ENCODE peak calls at places on chromosomes 6 and 20, in eight cellular contexts. One of them, this sample, is unnamed.

GRCh38 chr6:163720005-163720404 is 305.5 kb downstream of the QKI start:
- DNase-seq in A549: no peak
- DNase-seq in SJSA1: no peak
- DNase-seq in endothelial cell of umbilical vein: no peak
- DNase-seq in tibial artery: no peak
- DNase-seq in MM.1S: no peak
- DNase-seq in gastrocnemius medialis: no peak
- DNase-seq in neuronal stem cell: no peak
- DNase-seq in this sample: no peak

GRCh38 chr6:158610319-158610968 is 34.1 kb downstream of the DYNLT1 start:
- DNase-seq in MM.1S: no peak
- DNase-seq in A549: no peak
- DNase-seq in tibial artery: no peak
- DNase-seq in gastrocnemius medialis: no peak
- DNase-seq in SJSA1: peak; percentile 20
- DNase-seq in endothelial cell of umbilical vein: no peak
- DNase-seq in neuronal stem cell: no peak
- DNase-seq in this sample: no peak

GRCh38 chr6:157867155-157867559 is 44.1 kb downstream of the SNX9 start:
- DNase-seq in tibial artery: no peak
- DNase-seq in gastrocnemius medialis: no peak
- DNase-seq in endothelial cell of umbilical vein: peak; percentile 81
- DNase-seq in MM.1S: no peak
- DNase-seq in SJSA1: no peak
- DNase-seq in A549: no peak
- DNase-seq in neuronal stem cell: no peak
- DNase-seq in this sample: no peak

GRCh38 chr6:136526196-136526930 is 23.9 kb downstream of the MAP7 start:
- DNase-seq in tibial artery: peak; percentile 46
- DNase-seq in A549: peak; percentile 82
- DNase-seq in neuronal stem cell: peak; percentile 46
- DNase-seq in gastrocnemius medialis: no peak
- DNase-seq in MM.1S: no peak
- DNase-seq in endothelial cell of umbilical vein: peak; percentile 29
- DNase-seq in SJSA1: no peak
- DNase-seq in this sample: no peak

GRCh38 chr6:142474446-142475289 is 172.9 kb downstream of the ADGRG6 start:
- DNase-seq in endothelial cell of umbilical vein: peak; percentile 71
- DNase-seq in gastrocnemius medialis: no peak
- DNase-seq in A549: peak; percentile 65
- DNase-seq in SJSA1: peak; percentile 63
- DNase-seq in tibial artery: no peak
- DNase-seq in neuronal stem cell: peak; percentile 64
- DNase-seq in MM.1S: peak; percentile 14
- DNase-seq in this sample: peak; percentile 68

GRCh38 chr20:5822569-5822968 is 72.4 kb downstream of the SHLD1 start:
- DNase-seq in endothelial cell of umbilical vein: peak; percentile 45
- DNase-seq in SJSA1: no peak
- DNase-seq in gastrocnemius medialis: no peak
- DNase-seq in MM.1S: no peak
- DNase-seq in A549: no peak
- DNase-seq in tibial artery: no peak
- DNase-seq in neuronal stem cell: no peak
- DNase-seq in this sample: no peak

GRCh38 chr6:92887871-92888270 is 531.5 kb downstream of the EPHA7 start:
- DNase-seq in SJSA1: no peak
- DNase-seq in A549: no peak
- DNase-seq in gastrocnemius medialis: no peak
- DNase-seq in endothelial cell of umbilical vein: no peak
- DNase-seq in MM.1S: no peak
- DNase-seq in tibial artery: no peak
- DNase-seq in neuronal stem cell: no peak
- DNase-seq in this sample: no peak

GRCh38 chr6:150915868-150916267 is 50.4 kb downstream of the MTHFD1L start:
- DNase-seq in endothelial cell of umbilical vein: no peak
- DNase-seq in tibial artery: no peak
- DNase-seq in SJSA1: no peak
- DNase-seq in MM.1S: no peak
- DNase-seq in neuronal stem cell: no peak
- DNase-seq in gastrocnemius medialis: no peak
- DNase-seq in A549: no peak
- DNase-seq in this sample: no peak

GRCh38 chr6:125164696-125165095 is 11.1 kb downstream of the TPD52L1 start:
- DNase-seq in neuronal stem cell: no peak
- DNase-seq in SJSA1: no peak
- DNase-seq in tibial artery: no peak
- DNase-seq in A549: no peak
- DNase-seq in endothelial cell of umbilical vein: no peak
- DNase-seq in MM.1S: no peak
- DNase-seq in gastrocnemius medialis: no peak
- DNase-seq in this sample: no peak

GRCh38 chr6:110446405-110446804 is 30.0 kb downstream of the SLC22A16 start:
- DNase-seq in neuronal stem cell: no peak
- DNase-seq in endothelial cell of umbilical vein: no peak
- DNase-seq in A549: no peak
- DNase-seq in MM.1S: no peak
- DNase-seq in tibial artery: no peak
- DNase-seq in SJSA1: no peak
- DNase-seq in gastrocnemius medialis: no peak
- DNase-seq in this sample: no peak

GRCh38 chr6:52647199-52647598 is 23.7 kb upstream of the TMEM14A start:
- DNase-seq in tibial artery: no peak
- DNase-seq in MM.1S: no peak
- DNase-seq in gastrocnemius medialis: no peak
- DNase-seq in A549: no peak
- DNase-seq in neuronal stem cell: no peak
- DNase-seq in endothelial cell of umbilical vein: no peak
- DNase-seq in SJSA1: no peak
- DNase-seq in this sample: no peak

GRCh38 chr20:49281059-49281912 is 3.4 kb upstream of the ZNFX1 start:
- DNase-seq in A549: peak; percentile 86
- DNase-seq in tibial artery: no peak
- DNase-seq in endothelial cell of umbilical vein: peak; percentile 75
- DNase-seq in gastrocnemius medialis: no peak
- DNase-seq in MM.1S: no peak
- DNase-seq in SJSA1: no peak
- DNase-seq in neuronal stem cell: no peak
- DNase-seq in this sample: no peak

GRCh38 chr20:49278817-49279676 is 1.2 kb upstream of the ZNFX1 start:
- DNase-seq in endothelial cell of umbilical vein: no peak
- DNase-seq in A549: peak; percentile 54
- DNase-seq in SJSA1: no peak
- DNase-seq in gastrocnemius medialis: peak; percentile 19
- DNase-seq in tibial artery: no peak
- DNase-seq in neuronal stem cell: no peak
- DNase-seq in MM.1S: peak; percentile 27
- DNase-seq in this sample: no peak

GRCh38 chr20:49280463-49281058 is 2.7 kb upstream of the ZNFX1 start:
- DNase-seq in tibial artery: no peak
- DNase-seq in neuronal stem cell: no peak
- DNase-seq in endothelial cell of umbilical vein: no peak
- DNase-seq in A549: no peak
- DNase-seq in gastrocnemius medialis: no peak
- DNase-seq in SJSA1: no peak
- DNase-seq in MM.1S: no peak
- DNase-seq in this sample: no peak

GRCh38 chr20:49278036-49278816 is at the start of gene ZNFX1:
- DNase-seq in neuronal stem cell: peak; percentile 98
- DNase-seq in SJSA1: peak; percentile 99
- DNase-seq in endothelial cell of umbilical vein: peak; percentile 98
- DNase-seq in A549: peak; percentile 98
- DNase-seq in MM.1S: peak; percentile 98
- DNase-seq in gastrocnemius medialis: peak; percentile 99
- DNase-seq in tibial artery: peak; percentile 99
- DNase-seq in this sample: peak; percentile 87

GRCh38 chr20:49279677-49280462 is 2.0 kb upstream of the ZNFX1 start:
- DNase-seq in neuronal stem cell: no peak
- DNase-seq in gastrocnemius medialis: no peak
- DNase-seq in tibial artery: no peak
- DNase-seq in MM.1S: no peak
- DNase-seq in endothelial cell of umbilical vein: no peak
- DNase-seq in SJSA1: no peak
- DNase-seq in A549: no peak
- DNase-seq in this sample: no peak
- H3K4me1 ChIP-seq in neuronal stem cell: no peaks in the 10 kb centered on the region
- H3K4me1 ChIP-seq in gastrocnemius medialis: peaks cover 63% of the 10 kb centered on the region
- H3K4me1 ChIP-seq in tibial artery: peaks cover 76% of the 10 kb centered on the region
- H3K4me1 ChIP-seq in MM.1S: peaks cover 23% of the 10 kb centered on the region
- H3K4me1 ChIP-seq in endothelial cell of umbilical vein: peaks cover 54% of the 10 kb centered on the region
- H3K4me1 ChIP-seq in SJSA1: peaks cover 46% of the 10 kb centered on the region
- H3K4me1 ChIP-seq in A549: peaks cover 49% of the 10 kb centered on the region
- H3K4me1 ChIP-seq in this sample: peaks cover 2% of the 10 kb centered on the region

GRCh38 chr20:62377615-62378085 is 9.3 kb upstream of the RPS21 start:
- DNase-seq in SJSA1: no peak
- DNase-seq in A549: no peak
- DNase-seq in MM.1S: no peak
- DNase-seq in tibial artery: no peak
- DNase-seq in gastrocnemius medialis: no peak
- DNase-seq in endothelial cell of umbilical vein: no peak
- DNase-seq in neuronal stem cell: no peak
- DNase-seq in this sample: no peak

GRCh38 chr20:62378215-62378614 is 8.7 kb upstream of the RPS21 start:
- DNase-seq in A549: no peak
- DNase-seq in neuronal stem cell: no peak
- DNase-seq in gastrocnemius medialis: no peak
- DNase-seq in endothelial cell of umbilical vein: no peak
- DNase-seq in MM.1S: no peak
- DNase-seq in tibial artery: no peak
- DNase-seq in SJSA1: no peak
- DNase-seq in this sample: no peak

GRCh38 chr20:62381202-62381797 is 5.6 kb upstream of the RPS21 start:
- DNase-seq in tibial artery: no peak
- DNase-seq in A549: peak; percentile 83
- DNase-seq in endothelial cell of umbilical vein: peak; percentile 66
- DNase-seq in MM.1S: no peak
- DNase-seq in gastrocnemius medialis: no peak
- DNase-seq in SJSA1: no peak
- DNase-seq in neuronal stem cell: no peak
- DNase-seq in this sample: no peak

GRCh38 chr20:62382306-62383198 is 4.4 kb upstream of the RPS21 start:
- DNase-seq in SJSA1: peak; percentile 78
- DNase-seq in tibial artery: peak; percentile 71
- DNase-seq in MM.1S: peak; percentile 81
- DNase-seq in neuronal stem cell: peak; percentile 66
- DNase-seq in endothelial cell of umbilical vein: peak; percentile 84
- DNase-seq in A549: peak; percentile 87
- DNase-seq in gastrocnemius medialis: peak; percentile 82
- DNase-seq in this sample: no peak

GRCh38 chr20:62381842-62382241 is 5.1 kb upstream of the RPS21 start:
- DNase-seq in neuronal stem cell: no peak
- DNase-seq in endothelial cell of umbilical vein: no peak
- DNase-seq in SJSA1: no peak
- DNase-seq in tibial artery: no peak
- DNase-seq in gastrocnemius medialis: no peak
- DNase-seq in A549: no peak
- DNase-seq in MM.1S: no peak
- DNase-seq in this sample: no peak
- H3K27ac ChIP-seq in neuronal stem cell: no peak overlapping the region
- H3K27ac ChIP-seq in endothelial cell of umbilical vein: peak overlapping the region; percentile 69
- H3K27ac ChIP-seq in SJSA1: no peak overlapping the region
- H3K27ac ChIP-seq in tibial artery: no peak overlapping the region
- H3K27ac ChIP-seq in gastrocnemius medialis: peak overlapping the region; percentile 66
- H3K27ac ChIP-seq in A549: peak overlapping the region; percentile 78
- H3K27ac ChIP-seq in MM.1S: no peak overlapping the region
- H3K27ac ChIP-seq in this sample: no peak overlapping the region

DNA sequence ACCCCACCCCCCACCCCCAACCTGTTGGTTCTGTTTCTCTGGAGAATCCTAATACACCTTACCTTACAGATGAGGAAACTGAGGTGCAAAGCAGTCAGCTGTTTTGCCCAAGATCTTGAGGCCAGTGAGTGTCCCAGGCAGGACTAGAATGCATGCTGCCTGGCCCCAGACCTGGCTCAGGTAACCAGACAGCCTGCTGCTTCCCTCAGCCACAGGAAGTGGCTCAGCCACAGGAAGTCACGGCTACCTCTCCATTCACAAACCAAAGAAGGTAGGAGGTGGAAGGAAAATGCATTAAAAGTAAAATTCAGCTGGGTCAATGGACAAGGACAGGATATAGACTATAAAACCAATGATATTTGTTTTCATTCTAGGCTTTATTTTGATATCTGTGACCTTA is 517.6 kb downstream of the CD83 start:
- DNase-seq in endothelial cell of umbilical vein: no peak
- DNase-seq in gastrocnemius medialis: no peak
- DNase-seq in tibial artery: no peak
- DNase-seq in A549: no peak
- DNase-seq in neuronal stem cell: no peak
- DNase-seq in SJSA1: no peak
- DNase-seq in MM.1S: peak; percentile 61
- DNase-seq in this sample: no peak
- H3K4me1 ChIP-seq in endothelial cell of umbilical vein: no peaks in the 10 kb centered on the region
- H3K4me1 ChIP-seq in gastrocnemius medialis: peaks cover 23% of the 10 kb centered on the region
- H3K4me1 ChIP-seq in tibial artery: peaks cover 12% of the 10 kb centered on the region
- H3K4me1 ChIP-seq in A549: no peaks in the 10 kb centered on the region
- H3K4me1 ChIP-seq in neuronal stem cell: peaks cover 12% of the 10 kb centered on the region
- H3K4me1 ChIP-seq in SJSA1: peaks cover 7% of the 10 kb centered on the region
- H3K4me1 ChIP-seq in MM.1S: peaks cover 39% of the 10 kb centered on the region
- H3K4me1 ChIP-seq in this sample: peaks cover 4% of the 10 kb centered on the region

GRCh38 chr6:71531841-71532240 is 243.2 kb downstream of the OGFRL1 start:
- DNase-seq in tibial artery: no peak
- DNase-seq in neuronal stem cell: no peak
- DNase-seq in SJSA1: no peak
- DNase-seq in gastrocnemius medialis: no peak
- DNase-seq in MM.1S: no peak
- DNase-seq in endothelial cell of umbilical vein: no peak
- DNase-seq in A549: no peak
- DNase-seq in this sample: no peak

GRCh38 chr6:71529026-71529425 is 240.4 kb downstream of the OGFRL1 start:
- DNase-seq in A549: no peak
- DNase-seq in MM.1S: no peak
- DNase-seq in neuronal stem cell: no peak
- DNase-seq in endothelial cell of umbilical vein: no peak
- DNase-seq in SJSA1: no peak
- DNase-seq in tibial artery: no peak
- DNase-seq in gastrocnemius medialis: no peak
- DNase-seq in this sample: no peak

GRCh38 chr6:71527831-71528377 is 239.3 kb downstream of the OGFRL1 start:
- DNase-seq in A549: no peak
- DNase-seq in gastrocnemius medialis: no peak
- DNase-seq in SJSA1: no peak
- DNase-seq in MM.1S: no peak
- DNase-seq in tibial artery: no peak
- DNase-seq in endothelial cell of umbilical vein: peak; percentile 35
- DNase-seq in neuronal stem cell: no peak
- DNase-seq in this sample: no peak

GRCh38 chr6:71531006-71531405 is 242.4 kb downstream of the OGFRL1 start:
- DNase-seq in tibial artery: no peak
- DNase-seq in SJSA1: no peak
- DNase-seq in endothelial cell of umbilical vein: no peak
- DNase-seq in gastrocnemius medialis: no peak
- DNase-seq in neuronal stem cell: no peak
- DNase-seq in MM.1S: no peak
- DNase-seq in A549: no peak
- DNase-seq in this sample: no peak

DNA sequence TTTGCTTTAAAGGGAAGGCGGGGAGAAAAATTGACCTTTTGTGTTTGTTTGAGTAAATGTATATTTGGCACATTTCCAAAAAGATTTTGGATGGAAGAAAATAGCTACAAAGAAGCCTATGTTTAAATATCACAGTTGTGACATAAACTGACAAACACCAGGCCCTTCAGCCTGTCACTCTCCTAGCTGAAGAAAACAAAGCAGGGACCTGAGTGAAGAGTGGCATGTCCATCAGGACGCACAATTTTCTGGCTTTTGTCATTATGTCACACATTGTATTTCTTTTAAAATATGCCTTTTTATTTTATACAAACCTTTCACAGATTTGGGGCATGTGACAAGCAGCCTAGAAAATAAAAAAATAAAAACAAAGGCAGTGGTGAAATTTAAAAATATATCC is 241.2 kb downstream of the OGFRL1 start:
- DNase-seq in tibial artery: no peak
- DNase-seq in neuronal stem cell: no peak
- DNase-seq in A549: no peak
- DNase-seq in SJSA1: no peak
- DNase-seq in endothelial cell of umbilical vein: no peak
- DNase-seq in gastrocnemius medialis: no peak
- DNase-seq in MM.1S: no peak
- DNase-seq in this sample: no peak
- H3K27ac ChIP-seq in tibial artery: no peak overlapping the region
- H3K27ac ChIP-seq in neuronal stem cell: no peak overlapping the region
- H3K27ac ChIP-seq in A549: no peak overlapping the region
- H3K27ac ChIP-seq in SJSA1: no peak overlapping the region
- H3K27ac ChIP-seq in endothelial cell of umbilical vein: no peak overlapping the region
- H3K27ac ChIP-seq in gastrocnemius medialis: no peak overlapping the region
- H3K27ac ChIP-seq in MM.1S: no peak overlapping the region
- H3K27ac ChIP-seq in this sample: no peak overlapping the region